ENCODE peak calls at places on chromosomes 5 and 9, in six cellular contexts. S is uterus, Q is HFFc6, P is astrocyte of the cerebellum, Z is cardiac muscle cell, L is WTC11. F is an unnamed sample.

GRCh38 chr5:169650701-169651331 is 13.7 kb downstream of the DOCK2 start:
- DNase-seq in S (no peak), Q (peak), P (no peak), Z (no peak), L (no peak), F (peak)

GRCh38 chr5:155898284-155898683 is 428.7 kb upstream of the SGCD start:
- DNase-seq in S (no peak), Q (no peak), P (no peak), Z (no peak), L (no peak), F (no peak)

GRCh38 chr5:2138896-2139295 is 256.2 kb upstream of the IRX4 start:
- DNase-seq in S (no peak), Q (no peak), P (no peak), Z (no peak), L (no peak), F (no peak)

GRCh38 chr5:2895876-2896275 is 144.4 kb upstream of the IRX2 start:
- DNase-seq in S (no peak), Q (no peak), P (no peak), Z (no peak), L (no peak), F (no peak)

GRCh38 chr5:7884491-7885273 is 15.7 kb downstream of the MTRR start:
- DNase-seq in S (no peak), Q (no peak), P (no peak), Z (peak), L (no peak), F (no peak)

GRCh38 chr5:59673438-59674058 is 220.0 kb downstream of the PDE4D start:
- DNase-seq in S (no peak), Q (peak), P (peak), Z (peak), L (no peak), F (no peak)

GRCh38 chr5:126106032-126106431 is 317.2 kb upstream of the GRAMD2B start:
- DNase-seq in S (no peak), Q (no peak), P (no peak), Z (no peak), L (no peak), F (no peak)

GRCh38 chr9:77507212-77507961 is 140.7 kb downstream of the GNA14 start:
- DNase-seq in S (peak), Q (no peak), P (no peak), Z (no peak), L (no peak), F (no peak)

GRCh38 chr9:75960561-75960960 is 70.1 kb downstream of the PCSK5 start:
- DNase-seq in S (no peak), Q (no peak), P (no peak), Z (no peak), L (no peak), F (no peak)

GRCh38 chr5:139091439-139092156 is 106.6 kb downstream of the SIL1 start:
- DNase-seq in S (no peak), Q (no peak), P (no peak), Z (peak), L (no peak), F (no peak)

GRCh38 chr9:18996191-18996590 is 36.8 kb downstream of the SAXO1 start:
- DNase-seq in S (no peak), Q (no peak), P (no peak), Z (no peak), L (no peak), F (no peak)

GRCh38 chr9:133002147-133003070 is 23.9 kb downstream of the GFI1B start:
- DNase-seq in S (no peak), Q (no peak), P (no peak), Z (no peak), L (peak), F (no peak)

GRCh38 chr9:93187047-93187446 is 3.1 kb downstream of the WNK2 start:
- DNase-seq in S (no peak), Q (no peak), P (no peak), Z (peak), L (no peak), F (no peak)

GRCh38 chr5:40017918-40018317 is 593.1 kb upstream of the DAB2 start:
- DNase-seq in S (no peak), Q (no peak), P (no peak), Z (no peak), L (no peak), F (no peak)

GRCh38 chr5:40022057-40022456 is 597.3 kb upstream of the DAB2 start:
- DNase-seq in S (no peak), Q (no peak), P (no peak), Z (no peak), L (no peak), F (no peak)

GRCh38 chr5:40017151-40017550 is 592.4 kb upstream of the DAB2 start:
- DNase-seq in S (no peak), Q (no peak), P (no peak), Z (no peak), L (no peak), F (no peak)

GRCh38 chr5:40021007-40021406 is 596.2 kb upstream of the DAB2 start:
- DNase-seq in S (no peak), Q (no peak), P (no peak), Z (no peak), L (no peak), F (no peak)
- TF ChIP-seq CTCF in S (no peak), Q (peak), P (no peak), Z (no peak), L (no peak), F (no peak)

GRCh38 chr5:26009742-26010141 is 1028.6 kb downstream of the CDH9 start:
- DNase-seq in S (no peak), Q (no peak), P (no peak), Z (peak), L (peak), F (no peak)

GRCh38 chr5:26003966-26004365 is 1034.4 kb downstream of the CDH9 start:
- DNase-seq in S (no peak), Q (no peak), P (no peak), Z (no peak), L (no peak), F (no peak)
- TF ChIP-seq CTCF in S (no peak), Q (no peak), P (no peak), Z (no peak), L (no peak), F (no peak)

GRCh38 chr9:34863426-34863825 is 94.7 kb upstream of the PHF24 start:
- DNase-seq in S (no peak), Q (no peak), P (no peak), Z (no peak), L (no peak), F (no peak)
- TF ChIP-seq CTCF in S (no peak), Q (no peak), P (no peak), Z (no peak), L (no peak), F (no peak)

DNA sequence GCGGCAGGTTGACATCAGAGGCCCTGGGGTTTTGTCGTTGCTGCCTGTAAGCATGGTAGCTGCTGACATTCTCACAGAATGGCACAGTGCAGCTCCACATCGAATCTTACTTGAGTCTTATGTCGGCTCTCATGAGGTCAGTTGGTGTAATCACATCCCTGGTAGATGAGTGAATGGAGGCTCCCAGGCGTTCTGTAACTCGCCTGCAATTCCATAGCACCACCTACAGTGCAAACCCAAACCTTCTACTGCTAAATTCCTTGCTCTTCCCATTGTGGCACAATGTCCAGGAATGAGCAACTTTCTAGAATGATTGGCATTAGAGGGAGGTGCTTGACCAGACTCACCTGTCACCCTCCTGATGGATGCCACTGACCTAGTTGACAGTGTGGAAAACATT is 578.4 kb downstream of the CCDC171 start:
- DNase-seq in S (no peak), Q (peak), P (no peak), Z (peak), L (no peak), F (no peak)
- TF ChIP-seq CTCF in S (no peak), Q (peak), P (peak), Z (peak), L (no peak), F (no peak)

GRCh38 chr9:33264473-33265177 is at the start of the genes BAG1 and CHMP5:
- DNase-seq in S (peak), Q (peak), P (peak), Z (peak), L (peak), F (peak)
- TF ChIP-seq CTCF in S (peak), Q (peak), P (peak), Z (peak), L (no peak), F (no peak)

DNA sequence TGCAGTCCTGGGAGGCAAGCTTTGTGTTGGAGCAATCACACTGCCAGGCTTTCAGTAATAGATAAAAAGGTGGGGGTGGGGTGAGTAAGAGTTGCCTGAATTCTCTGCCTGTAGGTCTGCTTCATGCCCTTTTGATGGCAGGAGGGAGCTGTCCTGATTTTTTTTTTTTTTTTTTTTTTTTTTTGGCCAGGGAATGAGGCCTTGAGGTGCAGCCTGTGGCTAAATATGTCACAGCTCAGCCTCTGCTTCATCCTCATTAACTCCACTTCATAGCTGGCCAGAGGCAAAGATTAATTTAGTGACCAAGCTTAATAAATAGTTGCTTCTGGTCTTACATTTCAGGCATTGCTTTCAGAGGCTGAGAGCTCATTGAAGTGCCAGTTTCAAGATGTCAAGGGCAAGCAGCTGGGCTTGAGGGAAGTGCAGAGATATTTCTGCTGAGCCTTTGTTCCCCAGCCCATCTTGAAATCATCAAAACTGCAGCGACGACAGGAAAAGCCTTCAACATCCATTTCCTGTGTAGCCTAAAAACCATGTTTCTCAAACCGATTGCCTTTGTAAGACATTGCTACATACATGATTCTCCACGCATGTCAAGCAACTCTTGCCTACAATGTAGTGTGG is 134.7 kb downstream of the MACIR start:
- DNase-seq in S (no peak), Q (peak), P (no peak), Z (peak), L (no peak), F (no peak)
- TF ChIP-seq CTCF in S (no peak), Q (peak), P (peak), Z (peak), L (no peak), F (no peak)

GRCh38 chr5:100708625-100709171 is 173.5 kb downstream of the FAM174A start:
- DNase-seq in S (no peak), Q (no peak), P (no peak), Z (no peak), L (no peak), F (no peak)

GRCh38 chr5:100709771-100710170 is 174.6 kb downstream of the FAM174A start:
- DNase-seq in S (no peak), Q (no peak), P (no peak), Z (no peak), L (no peak), F (no peak)

DNA sequence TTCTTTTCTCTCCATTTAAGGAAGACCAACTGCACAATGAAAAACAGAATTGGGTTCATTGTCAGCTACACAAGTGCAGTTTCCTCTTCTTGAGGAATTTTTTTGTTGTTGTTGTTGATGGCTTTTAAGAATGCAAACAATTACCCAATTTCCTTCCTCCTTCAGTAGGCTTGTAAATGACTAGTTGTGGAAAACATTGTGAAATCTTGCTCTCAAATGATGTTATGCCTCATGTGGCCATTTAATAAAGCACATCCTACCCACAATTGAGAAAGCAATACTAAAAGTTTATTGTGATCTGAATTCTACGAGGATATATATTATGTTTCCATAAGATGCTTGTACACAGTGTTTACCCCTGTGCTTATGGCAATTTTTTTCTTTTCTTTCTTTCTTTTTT is 171.6 kb downstream of the FAM174A start:
- DNase-seq in S (no peak), Q (no peak), P (no peak), Z (no peak), L (no peak), F (no peak)
- TF ChIP-seq CTCF in S (no peak), Q (peak), P (no peak), Z (peak), L (no peak), F (no peak)

DNA sequence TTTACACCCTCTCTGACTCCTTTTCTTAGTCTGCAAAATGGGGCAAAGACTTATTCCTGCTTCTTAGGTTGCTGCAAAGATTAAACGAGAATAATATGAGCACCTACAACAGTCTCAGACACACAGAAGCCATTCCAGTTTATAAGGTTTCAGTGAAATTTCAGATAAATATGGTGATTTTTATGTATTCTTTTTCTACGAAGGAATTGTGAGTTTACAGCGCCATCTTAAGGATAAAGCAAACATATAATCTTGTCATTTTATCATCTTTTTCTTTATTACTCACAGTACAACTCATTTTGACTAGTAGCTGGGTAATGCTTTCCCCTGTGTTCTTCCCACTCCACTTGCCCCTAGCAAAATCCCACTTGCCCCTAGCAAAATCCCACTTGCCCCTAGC is 29.2 kb upstream of the SMC5 start:
- DNase-seq in S (no peak), Q (peak), P (peak), Z (no peak), L (no peak), F (no peak)
- TF ChIP-seq CTCF in S (peak), Q (peak), P (no peak), Z (peak), L (peak), F (no peak)

DNA sequence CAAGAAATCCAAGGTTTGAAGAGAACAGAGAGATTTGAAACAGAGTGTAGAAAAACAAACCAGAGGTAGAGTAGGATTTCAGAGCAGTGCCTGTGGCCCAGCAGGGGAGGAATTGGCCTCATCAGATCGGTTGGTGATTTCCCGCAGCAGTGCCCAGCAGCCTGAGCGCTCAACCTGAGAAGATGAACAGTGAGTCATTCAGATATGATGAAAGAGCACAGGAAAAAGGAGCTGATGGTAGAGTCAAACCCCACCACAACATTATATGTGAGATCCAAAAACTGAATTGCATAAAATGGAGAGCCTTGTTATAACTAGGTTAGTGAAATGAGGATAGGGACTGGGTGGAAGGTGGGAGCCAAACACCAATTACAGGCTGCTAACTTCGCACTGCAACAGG is 248.9 kb downstream of the PIK3R1 start:
- DNase-seq in S (no peak), Q (no peak), P (peak), Z (no peak), L (no peak), F (peak)
- TF ChIP-seq CTCF in S (no peak), Q (no peak), P (no peak), Z (no peak), L (no peak), F (no peak)

GRCh38 chr5:173625686-173626500 is 9.4 kb upstream of the BOD1 start:
- DNase-seq in S (no peak), Q (no peak), P (no peak), Z (no peak), L (no peak), F (no peak)
- TF ChIP-seq CTCF in S (no peak), Q (no peak), P (no peak), Z (no peak), L (no peak), F (no peak)

F was measured in activated CD8-positive, alpha-beta T cell treated with anti-CD3 and anti-CD28 coated beads for 36 hours.